ENCODE peak calls at places on chromosomes 3 and 15, in nine cellular contexts. L is epithelial cell of proximal tubule, M is AG09319, U is PC-3, V is mesothelial cell of epicardium, T is ovary, Y is astrocyte of the spinal cord, C is GM13977, K is foreskin fibroblast. S is an unnamed sample.
A peak's percentile ranks its signal among the peaks of the same experiment; 100 is the strongest.

GRCh38 chr3:127328391-127328790 is 40.5 kb upstream of the PRR20G start:
- DNase-seq in L (no peak), M (no peak), U (no peak), V (no peak), T (no peak), Y (no peak), C (no peak), K (no peak), S (no peak)

GRCh38 chr3:180594631-180595348 is 7.2 kb upstream of the TTC14 start:
- DNase-seq in L (peak; percentile 19), M (no peak), U (peak; percentile 75), V (no peak), T (no peak), Y (peak; percentile 68), C (no peak), K (peak; percentile 14), S (peak; percentile 59)

GRCh38 chr3:10531031-10531430 is 25.6 kb upstream of the ATP2B2 start:
- DNase-seq in L (no peak), M (no peak), U (no peak), V (peak; percentile 32), T (no peak), Y (no peak), C (no peak), K (no peak), S (no peak)

GRCh38 chr3:56923546-56924224 is 121.9 kb upstream of the ARHGEF3 start:
- DNase-seq in L (peak; percentile 50), M (no peak), U (peak; percentile 80), V (no peak), T (no peak), Y (peak; percentile 47), C (no peak), K (peak; percentile 32), S (peak; percentile 11)

GRCh38 chr3:130963878-130964277 is 62.7 kb downstream of the ASTE1 start:
- DNase-seq in L (peak; percentile 49), M (peak; percentile 69), U (peak; percentile 93), V (no peak), T (no peak), Y (peak; percentile 96), C (no peak), K (peak; percentile 95), S (peak; percentile 90)

GRCh38 chr3:40109641-40110490 is 199.6 kb upstream of the EIF1B start:
- DNase-seq in L (no peak), M (no peak), U (no peak), V (no peak), T (peak; percentile 32), Y (no peak), C (no peak), K (peak; percentile 55), S (peak; percentile 33)

GRCh38 chr15:63015618-63016017 is 26.9 kb upstream of the TPM1 start:
- DNase-seq in L (peak; percentile 73), M (peak; percentile 31), U (peak; percentile 17), V (no peak), T (no peak), Y (peak; percentile 69), C (no peak), K (peak; percentile 90), S (peak; percentile 62)

GRCh38 chr3:32216172-32216783 is 22.2 kb upstream of the CMTM8 start:
- DNase-seq in L (no peak), M (no peak), U (no peak), V (no peak), T (no peak), Y (no peak), C (no peak), K (no peak), S (no peak)

GRCh38 chr3:157938154-157938774 is 168.0 kb downstream of the SHOX2 start:
- DNase-seq in L (no peak), M (no peak), U (peak; percentile 51), V (no peak), T (no peak), Y (peak; percentile 22), C (no peak), K (peak; percentile 67), S (peak; percentile 9)

GRCh38 chr3:163043074-163043473 is 1546.5 kb downstream of the OTOL1 start:
- DNase-seq in L (no peak), M (no peak), U (peak; percentile 62), V (no peak), T (no peak), Y (no peak), C (no peak), K (peak; percentile 1), S (no peak)

GRCh38 chr3:52188586-52189404 is 9.2 kb upstream of the ALAS1 start:
- DNase-seq in L (no peak), M (no peak), U (no peak), V (no peak), T (no peak), Y (no peak), C (no peak), K (no peak), S (no peak)

GRCh38 chr3:168540726-168541125 is 445.0 kb upstream of the GOLIM4 start:
- DNase-seq in L (no peak), M (no peak), U (no peak), V (no peak), T (no peak), Y (no peak), C (no peak), K (no peak), S (no peak)

GRCh38 chr3:9508781-9509180 is 44.8 kb downstream of the LHFPL4 start:
- DNase-seq in L (no peak), M (no peak), U (no peak), V (peak; percentile 33), T (no peak), Y (no peak), C (no peak), K (no peak), S (no peak)

GRCh38 chr15:87518957-87519356 is 737.6 kb downstream of the NTRK3 start:
- DNase-seq in L (no peak), M (no peak), U (no peak), V (no peak), T (no peak), Y (no peak), C (no peak), K (no peak), S (no peak)

GRCh38 chr3:103786296-103786695 is 1351.5 kb downstream of the ZPLD1 start:
- DNase-seq in L (no peak), M (no peak), U (no peak), V (no peak), T (no peak), Y (no peak), C (no peak), K (no peak), S (no peak)

GRCh38 chr15:100944237-100944875 is 25.2 kb downstream of the LRRK1 start:
- DNase-seq in L (no peak), M (no peak), U (no peak), V (no peak), T (no peak), Y (no peak), C (no peak), K (peak; percentile 60), S (no peak)

GRCh38 chr3:110066201-110066600 is 728.9 kb upstream of the DPPA4 start:
- DNase-seq in L (no peak), M (no peak), U (no peak), V (no peak), T (no peak), Y (no peak), C (no peak), K (no peak), S (no peak)

DNA sequence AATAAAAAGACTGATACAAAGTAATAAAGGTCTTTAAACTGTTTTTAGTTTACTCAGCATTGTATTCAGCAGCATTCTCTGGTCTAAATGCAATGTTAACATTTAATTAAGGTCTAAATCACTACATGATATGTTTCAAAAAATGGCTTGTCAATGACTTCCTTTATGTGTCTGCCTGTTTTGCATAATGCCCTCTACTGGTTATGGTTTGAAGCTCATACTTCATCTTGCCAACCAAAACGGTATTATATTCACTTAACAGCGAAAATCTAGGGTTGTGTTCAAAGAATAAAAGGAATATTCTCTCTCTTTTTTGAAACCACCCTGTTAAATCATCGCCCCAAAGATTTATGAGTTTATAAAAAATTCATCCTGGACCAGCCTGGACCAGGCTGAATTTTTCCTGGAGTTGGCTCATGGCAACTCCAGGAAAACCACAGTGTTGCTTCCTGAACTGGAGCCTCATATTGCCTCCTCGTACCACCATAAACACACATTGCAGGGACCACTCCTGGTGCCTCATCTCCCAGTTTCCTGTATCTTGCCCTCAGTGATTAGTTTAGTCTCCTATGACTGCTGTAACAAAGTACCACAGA is 6.7 kb upstream of the NCEH1 start:
- DNase-seq in L (no peak), M (no peak), U (peak; percentile 40), V (no peak), T (no peak), Y (no peak), C (no peak), K (no peak), S (no peak)
- TF ChIP-seq CTCF in L (peak; percentile 42), M (peak; percentile 16), U (peak; percentile 73), V (no peak), T (no peak), Y (peak; percentile 31), C (no peak), K (peak; percentile 17), S (peak; percentile 72)

GRCh38 chr3:62109534-62109933 is 263.8 kb downstream of the FEZF2 start:
- DNase-seq in L (peak; percentile 49), M (peak; percentile 90), U (no peak), V (no peak), T (no peak), Y (peak; percentile 94), C (no peak), K (peak; percentile 98), S (peak; percentile 94)
- TF ChIP-seq CTCF in L (peak; percentile 26), M (peak; percentile 33), U (no peak), V (no peak), T (no peak), Y (peak; percentile 32), C (no peak), K (peak; percentile 42), S (peak; percentile 51)

GRCh38 chr15:27358751-27359434 is 387.9 kb downstream of the GABRG3 start:
- DNase-seq in L (no peak), M (no peak), U (peak; percentile 6), V (peak; percentile 75), T (no peak), Y (peak; percentile 23), C (no peak), K (peak; percentile 25), S (no peak)
- TF ChIP-seq CTCF in L (peak; percentile 88), M (peak; percentile 85), U (peak; percentile 66), V (peak; percentile 87), T (no peak), Y (peak; percentile 92), C (peak; percentile 37), K (peak; percentile 79), S (peak; percentile 65)

GRCh38 chr3:71421820-71422566 is 161.5 kb downstream of the FOXP1 start:
- DNase-seq in L (no peak), M (no peak), U (no peak), V (no peak), T (no peak), Y (no peak), C (peak; percentile 38), K (no peak), S (no peak)

GRCh38 chr3:71419369-71419768 is 164.2 kb downstream of the FOXP1 start:
- DNase-seq in L (no peak), M (no peak), U (no peak), V (no peak), T (no peak), Y (no peak), C (no peak), K (no peak), S (no peak)

GRCh38 chr3:71421475-71421819 is 162.1 kb downstream of the FOXP1 start:
- DNase-seq in L (no peak), M (no peak), U (no peak), V (no peak), T (no peak), Y (no peak), C (no peak), K (no peak), S (no peak)

GRCh38 chr3:71425491-71426071 is 157.9 kb downstream of the FOXP1 start:
- DNase-seq in L (no peak), M (no peak), U (peak; percentile 89), V (no peak), T (no peak), Y (peak; percentile 97), C (no peak), K (peak; percentile 68), S (peak; percentile 59)

GRCh38 chr3:71423151-71423906 is 160.2 kb downstream of the FOXP1 start:
- DNase-seq in L (no peak), M (no peak), U (peak; percentile 97), V (peak; percentile 59), T (no peak), Y (peak; percentile 46), C (no peak), K (peak; percentile 13), S (no peak)
- TF ChIP-seq CTCF in L (peak; percentile 43), M (no peak), U (peak; percentile 67), V (no peak), T (no peak), Y (peak; percentile 28), C (no peak), K (no peak), S (peak; percentile 13)